ENCODE peak calls at places on chromosomes 6 and 20, in nine cellular contexts. X, F, O, M, L, G, V, Y and Q are unnamed samples.

GRCh38 chr6:37960139-37960935 is 140.8 kb downstream of the ZFAND3 start:
- DNase-seq in G (no peak), L (no peak), X (no peak), Y (no peak), M (no peak), O (no peak), V (peak; percentile 44), F (no peak), Q (no peak)

GRCh38 chr20:22584630-22584921 is 204 bp upstream of the FOXA2 start:
- DNase-seq in Y (no peak), V (no peak), O (peak; percentile 84), F (no peak), L (no peak), G (no peak), M (no peak), X (no peak), Q (no peak)

GRCh38 chr6:89443658-89444057 is 10.7 kb downstream of the ANKRD6 start:
- DNase-seq in V (no peak), F (no peak), O (peak; percentile 46), L (no peak), G (no peak), X (no peak), Y (no peak), M (no peak), Q (no peak)

GRCh38 chr6:43758617-43759050 is 11.4 kb upstream of the VEGFA start:
- DNase-seq in L (no peak), M (no peak), O (no peak), G (no peak), Y (no peak), V (no peak), F (no peak), X (no peak), Q (peak; percentile 38)

GRCh38 chr6:16391451-16391912 is 153.1 kb downstream of the GMPR start:
- DNase-seq in L (no peak), M (no peak), Y (peak; percentile 26), V (no peak), F (no peak), X (no peak), G (no peak), O (no peak), Q (no peak)

GRCh38 chr20:52684911-52685310 is 287.2 kb upstream of the TSHZ2 start:
- DNase-seq in F (no peak), O (no peak), G (no peak), X (no peak), Y (peak; percentile 47), V (no peak), M (no peak), L (no peak), Q (no peak)

GRCh38 chr6:30883743-30884520 is at the start of gene DDR1:
- DNase-seq in O (peak; percentile 89), V (no peak), L (no peak), Y (peak; percentile 71), X (peak; percentile 81), F (no peak), M (peak; percentile 84), G (peak; percentile 89), Q (peak; percentile 80)

GRCh38 chr6:24064106-24064505 is 61.9 kb upstream of the NRSN1 start:
- DNase-seq in Y (peak; percentile 41), X (no peak), O (peak; percentile 41), F (peak; percentile 15), L (peak; percentile 25), V (no peak), M (no peak), G (no peak), Q (no peak)

GRCh38 chr6:2734517-2735076 is 16.1 kb downstream of the MYLK4 start:
- DNase-seq in G (no peak), Y (peak; percentile 48), V (no peak), F (no peak), X (no peak), L (no peak), M (no peak), O (no peak), Q (no peak)

GRCh38 chr20:14069796-14070195 is 74.5 kb downstream of the MACROD2 start:
- DNase-seq in F (no peak), L (no peak), Y (peak; percentile 76), M (no peak), G (peak; percentile 84), O (no peak), X (no peak), V (no peak), Q (peak; percentile 19)

GRCh38 chr6:125640441-125641150 is 108.8 kb upstream of the HEY2 start:
- DNase-seq in O (no peak), V (no peak), G (no peak), F (no peak), Y (no peak), X (no peak), L (no peak), M (no peak), Q (no peak)

GRCh38 chr6:143747347-143747842 is 69.6 kb downstream of the PHACTR2 start:
- DNase-seq in V (no peak), M (no peak), O (peak; percentile 66), Y (no peak), X (no peak), F (no peak), L (no peak), G (no peak), Q (no peak)

GRCh38 chr6:108518714-108519576 is 41.8 kb upstream of the FOXO3 start:
- DNase-seq in G (peak; percentile 32), L (peak; percentile 14), Y (peak; percentile 55), M (no peak), V (no peak), X (no peak), F (peak; percentile 54), O (no peak), Q (peak; percentile 27)

GRCh38 chr6:492178-492577 is 100.6 kb downstream of the IRF4 start:
- DNase-seq in G (no peak), F (no peak), L (no peak), Y (no peak), M (no peak), V (no peak), O (no peak), X (no peak), Q (no peak)
- H3K4me1 ChIP-seq in G (no peaks in the 10 kb centered on the region), F (no peaks in the 10 kb centered on the region), L (no peaks in the 10 kb centered on the region), Y (no peaks in the 10 kb centered on the region), M (no peaks in the 10 kb centered on the region), V (peaks cover 33% of the 10 kb centered on the region), O (no peaks in the 10 kb centered on the region), X (no peaks in the 10 kb centered on the region), Q (peaks cover 17% of the 10 kb centered on the region)

GRCh38 chr6:93040375-93040774 is 379.0 kb downstream of the EPHA7 start:
- DNase-seq in F (no peak), V (no peak), L (no peak), Y (no peak), G (no peak), M (no peak), O (no peak), X (no peak), Q (no peak)
- H3K4me2 ChIP-seq in F (no peak overlapping the region), V (no peak overlapping the region), L (no peak overlapping the region), Y (no peak overlapping the region), G (no peak overlapping the region), M (no peak overlapping the region), O (no peak overlapping the region), X (no peak overlapping the region), Q (no peak overlapping the region)

DNA sequence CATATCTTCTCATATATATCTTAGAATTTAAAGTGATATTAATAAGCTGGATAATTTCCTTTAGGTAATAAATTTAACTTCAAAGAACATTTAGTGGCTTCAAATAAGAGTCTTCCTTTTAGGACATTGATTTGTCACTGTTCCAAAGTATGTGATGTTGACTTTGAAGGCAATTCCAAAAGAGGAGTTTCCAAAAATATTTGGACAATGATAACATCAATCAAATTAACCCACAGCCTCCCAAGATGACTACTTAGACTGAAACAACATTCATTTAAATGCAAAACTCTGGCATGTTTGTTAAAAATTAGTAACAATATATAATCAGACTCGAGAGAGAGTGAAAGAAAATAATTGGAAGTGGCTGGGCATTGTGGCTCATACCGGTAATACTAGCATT is 211.1 kb downstream of the OGFRL1 start:
- DNase-seq in G (no peak), L (no peak), Y (no peak), X (no peak), V (no peak), F (no peak), O (no peak), M (no peak), Q (no peak)
- H2AFZ ChIP-seq in G (no peak overlapping the region), L (no peak overlapping the region), Y (no peak overlapping the region), X (no peak overlapping the region), V (no peak overlapping the region), F (no peak overlapping the region), O (no peak overlapping the region), M (no peak overlapping the region), Q (no peak overlapping the region)

GRCh38 chr20:61543086-61543485 is 291.0 kb downstream of the CDH4 start:
- DNase-seq in O (no peak), Y (no peak), L (no peak), F (no peak), M (no peak), X (no peak), V (no peak), G (no peak), Q (no peak)
- H3K4me1 ChIP-seq in O (no peaks in the 10 kb centered on the region), Y (no peaks in the 10 kb centered on the region), L (no peaks in the 10 kb centered on the region), F (no peaks in the 10 kb centered on the region), M (no peaks in the 10 kb centered on the region), X (no peaks in the 10 kb centered on the region), V (no peaks in the 10 kb centered on the region), G (no peaks in the 10 kb centered on the region), Q (no peaks in the 10 kb centered on the region)

GRCh38 chr20:41152108-41152757 is 14.9 kb downstream of the PLCG1 start:
- DNase-seq in M (no peak), O (no peak), G (no peak), Y (no peak), F (no peak), X (no peak), V (no peak), L (no peak), Q (no peak)
- H3K4me2 ChIP-seq in M (no peak overlapping the region), O (no peak overlapping the region), G (no peak overlapping the region), Y (no peak overlapping the region), F (no peak overlapping the region), X (no peak overlapping the region), V (no peak overlapping the region), L (no peak overlapping the region), Q (no peak overlapping the region)

DNA sequence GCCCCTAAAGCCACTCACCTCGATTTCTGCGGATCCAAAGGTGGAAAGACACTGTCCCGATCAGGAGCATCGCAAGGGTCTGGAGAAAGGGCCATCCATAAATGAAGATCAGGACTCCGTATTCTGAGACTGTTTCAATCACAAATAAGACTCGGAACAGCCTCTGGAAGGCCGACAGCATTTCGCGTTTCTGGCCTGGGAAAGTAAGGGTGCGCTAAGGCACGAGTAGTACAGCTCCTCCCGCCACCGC is 44.6 kb downstream of the DPPA5 start:
- DNase-seq in F (no peak), O (no peak), L (no peak), V (no peak), M (no peak), Y (no peak), X (no peak), G (peak; percentile 57), Q (no peak)
- H2AFZ ChIP-seq in F (peak overlapping the region; percentile 71), O (peak overlapping the region; percentile 92), L (peak overlapping the region; percentile 76), V (peak overlapping the region; percentile 97), M (peak overlapping the region; percentile 87), Y (peak overlapping the region; percentile 88), X (peak overlapping the region; percentile 96), G (peak overlapping the region; percentile 99), Q (peak overlapping the region; percentile 93)

DNA sequence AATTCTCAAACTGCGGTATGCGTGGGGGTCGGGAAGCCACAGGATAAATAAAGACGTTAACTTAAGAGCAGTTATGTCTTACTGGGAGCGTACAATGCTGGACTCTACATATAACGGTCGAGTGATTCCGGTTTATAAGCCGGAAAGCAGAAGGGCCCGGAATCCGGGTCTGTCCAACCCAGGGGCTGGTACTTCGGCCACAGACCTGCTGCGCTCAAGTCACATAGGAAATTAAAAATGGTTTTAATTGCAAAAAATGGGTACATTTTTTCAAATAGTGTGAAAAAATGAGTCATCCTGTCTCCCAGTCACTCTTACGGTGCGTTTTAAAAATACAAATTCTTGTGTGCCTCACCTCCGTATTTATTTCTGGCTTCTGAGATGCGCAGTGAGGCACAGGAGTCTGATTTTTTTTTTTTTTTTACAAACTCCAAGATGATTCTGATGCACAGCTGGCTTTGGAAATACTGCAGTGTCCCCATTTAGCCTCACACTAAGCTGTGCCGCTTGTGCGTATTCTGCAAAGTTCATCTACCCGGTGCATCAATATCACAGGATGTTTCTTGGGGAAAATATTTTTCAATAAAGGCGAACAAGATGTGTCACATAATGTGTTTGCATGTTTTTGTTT is 1.0 kb downstream of the PCIF1 start:
- DNase-seq in L (no peak), Y (peak; percentile 76), M (no peak), V (no peak), G (no peak), O (no peak), F (no peak), X (no peak), Q (no peak)
- H3K4me1 ChIP-seq in L (peaks cover 4% of the 10 kb centered on the region), Y (peaks cover 12% of the 10 kb centered on the region), M (peaks cover 14% of the 10 kb centered on the region), V (peaks cover 5% of the 10 kb centered on the region), G (peaks cover 5% of the 10 kb centered on the region), O (peaks cover 16% of the 10 kb centered on the region), F (peaks cover 32% of the 10 kb centered on the region), X (peaks cover 11% of the 10 kb centered on the region), Q (peaks cover 27% of the 10 kb centered on the region)